ENCODE peak calls at places on chromosome 9, in ten cellular contexts. G is B cell; V is foreskin melanocyte; L is HuH-7.5; M is right lobe of liver; Z is DMS79; F is activated CD4-positive, CD25-positive, alpha-beta regulatory T cell; Q is stomach; K is adrenal gland; I is activated T-helper 1 cell treated with anti-CD3 and anti-CD28 coated beads, Interleukin-12 subunit alpha, Interleukin-12 subunit beta, Interleukin-2, Interleukin-4 antibody, amounts not matched to agents 30 ng/mL and 10 ng/mL and 1 ng/mL, durations not matched to agents 14 hours and 24 hours and 36 hours. C is an unnamed sample.
A peak's percentile ranks its signal among the peaks of the same experiment; 100 is the strongest.

GRCh38 chr9:2158111-2158610 is 143.0 kb downstream of the SMARCA2 start:
- DNase-seq in G (peak; percentile 53), V (peak; percentile 71), L (no peak), M (peak; percentile 61), Z (peak; percentile 22), F (no peak), Q (peak; percentile 53), K (peak; percentile 52), I (peak; percentile 19), C (peak; percentile 36)

GRCh38 chr9:93059097-93059959 is 827 bp downstream of the SUSD3 start:
- DNase-seq in G (peak; percentile 44), V (no peak), L (no peak), M (no peak), Z (no peak), F (no peak), Q (peak; percentile 24), K (no peak), I (no peak), C (no peak)

GRCh38 chr9:112971415-112971814 is 40.6 kb downstream of the ZNF883 start:
- DNase-seq in G (no peak), V (no peak), L (no peak), M (no peak), Z (no peak), F (no peak), Q (no peak), K (no peak), I (no peak), C (no peak)

GRCh38 chr9:16598316-16598715 is 272.2 kb downstream of the BNC2 start:
- DNase-seq in G (no peak), V (no peak), L (no peak), M (no peak), Z (no peak), F (no peak), Q (no peak), K (no peak), I (no peak), C (no peak)

GRCh38 chr9:115864581-115864980 is 289.0 kb upstream of the PAPPA start:
- DNase-seq in G (no peak), V (no peak), L (no peak), M (no peak), Z (no peak), F (no peak), Q (no peak), K (no peak), I (no peak), C (no peak)

GRCh38 chr9:2576631-2577030 is 45.0 kb upstream of the VLDLR start:
- DNase-seq in G (no peak), V (no peak), L (no peak), M (no peak), Z (peak; percentile 34), F (no peak), Q (no peak), K (no peak), I (no peak), C (no peak)

GRCh38 chr9:83469722-83470121 is 68.5 kb downstream of the FRMD3 start:
- DNase-seq in G (no peak), V (no peak), L (no peak), M (no peak), Z (no peak), F (no peak), Q (no peak), K (no peak), I (no peak), C (no peak)

GRCh38 chr9:84670106-84670800 is 724 bp downstream of the NTRK2 start:
- DNase-seq in G (no peak), V (no peak), L (no peak), M (no peak), Z (no peak), F (no peak), Q (no peak), K (no peak), I (no peak), C (peak; percentile 40)

GRCh38 chr9:2242778-2243395 is 227.7 kb downstream of the SMARCA2 start:
- DNase-seq in G (no peak), V (no peak), L (no peak), M (no peak), Z (peak; percentile 37), F (no peak), Q (peak; percentile 33), K (no peak), I (no peak), C (no peak)

GRCh38 chr9:136773386-136774044 is 9.2 kb upstream of the LCN15 start:
- DNase-seq in G (no peak), V (no peak), L (no peak), M (no peak), Z (no peak), F (no peak), Q (no peak), K (no peak), I (no peak), C (no peak)

GRCh38 chr9:25808554-25808953 is 130.3 kb upstream of the TUSC1 start:
- DNase-seq in G (no peak), V (no peak), L (no peak), M (no peak), Z (no peak), F (no peak), Q (no peak), K (no peak), I (no peak), C (no peak)

GRCh38 chr9:112771359-112772214 is 21.0 kb downstream of the SNX30 start:
- DNase-seq in G (peak; percentile 42), V (no peak), L (no peak), M (no peak), Z (no peak), F (no peak), Q (no peak), K (no peak), I (no peak), C (no peak)

GRCh38 chr9:109313351-109313750 is 7.5 kb downstream of the EPB41L4B start:
- DNase-seq in G (no peak), V (no peak), L (peak; percentile 53), M (peak; percentile 81), Z (no peak), F (no peak), Q (no peak), K (no peak), I (no peak), C (no peak)

GRCh38 chr9:20872340-20872977 is 159.0 kb downstream of the HACD4 start:
- DNase-seq in G (no peak), V (peak; percentile 88), L (no peak), M (no peak), Z (no peak), F (no peak), Q (no peak), K (no peak), I (no peak), C (no peak)

GRCh38 chr9:120761011-120761410 is 32.2 kb downstream of the FBXW2 start:
- DNase-seq in G (no peak), V (no peak), L (no peak), M (no peak), Z (no peak), F (no peak), Q (no peak), K (no peak), I (no peak), C (no peak)

GRCh38 chr9:16000826-16001225 is 448.0 kb downstream of the CCDC171 start:
- DNase-seq in G (no peak), V (no peak), L (no peak), M (no peak), Z (no peak), F (no peak), Q (no peak), K (no peak), I (no peak), C (no peak)

GRCh38 chr9:134325813-134326753 is at the start of gene RXRA:
- DNase-seq in G (peak; percentile 72), V (peak; percentile 40), L (peak; percentile 98), M (peak; percentile 94), Z (peak; percentile 32), F (peak; percentile 43), Q (peak; percentile 90), K (peak; percentile 85), I (no peak), C (peak; percentile 90)

GRCh38 chr9:94864183-94864582 is 137.7 kb downstream of the AOPEP start:
- DNase-seq in G (no peak), V (no peak), L (no peak), M (no peak), Z (no peak), F (no peak), Q (no peak), K (no peak), I (no peak), C (no peak)

GRCh38 chr9:113355197-113355596 is 5.9 kb downstream of the BSPRY start:
- DNase-seq in G (no peak), V (no peak), L (no peak), M (no peak), Z (no peak), F (no peak), Q (no peak), K (no peak), I (no peak), C (no peak)

GRCh38 chr9:108443741-108444140 is 412.0 kb downstream of the ACTL7B start:
- DNase-seq in G (no peak), V (peak; percentile 40), L (no peak), M (no peak), Z (no peak), F (no peak), Q (no peak), K (no peak), I (no peak), C (no peak)

GRCh38 chr9:112571624-112572341 is 85.2 kb downstream of the KIAA1958 start:
- DNase-seq in G (no peak), V (no peak), L (no peak), M (no peak), Z (no peak), F (no peak), Q (no peak), K (no peak), I (no peak), C (no peak)

GRCh38 chr9:133436706-133437105 is 14.5 kb downstream of the ADAMTS13 start:
- DNase-seq in G (no peak), V (no peak), L (no peak), M (no peak), Z (no peak), F (no peak), Q (no peak), K (no peak), I (no peak), C (no peak)

GRCh38 chr9:132348676-132349075 is 6.1 kb downstream of the SETX start:
- DNase-seq in G (no peak), V (no peak), L (no peak), M (no peak), Z (no peak), F (no peak), Q (no peak), K (no peak), I (no peak), C (no peak)

GRCh38 chr9:121288557-121288873 is 20.6 kb downstream of the GSN start:
- DNase-seq in G (no peak), V (no peak), L (no peak), M (no peak), Z (no peak), F (no peak), Q (no peak), K (no peak), I (no peak), C (no peak)

GRCh38 chr9:133880136-133880535 is 112.0 kb downstream of the VAV2 start:
- DNase-seq in G (no peak), V (no peak), L (no peak), M (no peak), Z (no peak), F (no peak), Q (no peak), K (no peak), I (no peak), C (no peak)

GRCh38 chr9:130499804-130500263 is 55.1 kb downstream of the ASS1 start:
- DNase-seq in G (no peak), V (no peak), L (peak; percentile 87), M (peak; percentile 81), Z (peak; percentile 42), F (no peak), Q (peak; percentile 51), K (peak; percentile 65), I (no peak), C (no peak)

C was measured in heart left ventricle.